ENCODE peak calls at places on chromosomes 12 and 14, in four cellular contexts. One of them, this sample, is unnamed.
A peak's percentile ranks its signal among the peaks of the same experiment; 100 is the strongest.

GRCh38 chr12:10960260-10960659 is 21.2 kb upstream of the TAS2R14 start:
- DNase-seq in CD8-positive, alpha-beta memory T cell: no peak
- DNase-seq in T-cell: peak; percentile 24
- DNase-seq in stimulated activated CD4-positive, alpha-beta T cell treated with anti-CD3 and anti-CD28 coated beads, Interleukin-1b, Interleukin-23, amount 100 ng/mL, for 24 hours: no peak
- DNase-seq in this sample: no peak

GRCh38 chr14:95362180-95362494 is 42.4 kb upstream of the CLMN start:
- DNase-seq in CD8-positive, alpha-beta memory T cell: no peak
- DNase-seq in T-cell: no peak
- DNase-seq in stimulated activated CD4-positive, alpha-beta T cell treated with anti-CD3 and anti-CD28 coated beads, Interleukin-1b, Interleukin-23, amount 100 ng/mL, for 24 hours: no peak
- DNase-seq in this sample: no peak

GRCh38 chr12:12979731-12980259 is 20.3 kb downstream of the HEBP1 start:
- DNase-seq in CD8-positive, alpha-beta memory T cell: no peak
- DNase-seq in T-cell: no peak
- DNase-seq in stimulated activated CD4-positive, alpha-beta T cell treated with anti-CD3 and anti-CD28 coated beads, Interleukin-1b, Interleukin-23, amount 100 ng/mL, for 24 hours: no peak
- DNase-seq in this sample: peak; percentile 92

GRCh38 chr12:46342562-46343033 is 30.0 kb downstream of the SLC38A2 start:
- DNase-seq in CD8-positive, alpha-beta memory T cell: no peak
- DNase-seq in T-cell: peak; percentile 27
- DNase-seq in stimulated activated CD4-positive, alpha-beta T cell treated with anti-CD3 and anti-CD28 coated beads, Interleukin-1b, Interleukin-23, amount 100 ng/mL, for 24 hours: no peak
- DNase-seq in this sample: peak; percentile 48

GRCh38 chr14:24436355-24437019 is 6.1 kb downstream of the SDR39U1 start:
- DNase-seq in CD8-positive, alpha-beta memory T cell: no peak
- DNase-seq in T-cell: no peak
- DNase-seq in stimulated activated CD4-positive, alpha-beta T cell treated with anti-CD3 and anti-CD28 coated beads, Interleukin-1b, Interleukin-23, amount 100 ng/mL, for 24 hours: no peak
- DNase-seq in this sample: peak; percentile 84

GRCh38 chr14:30243805-30244204 is 315.2 kb upstream of the G2E3 start:
- DNase-seq in CD8-positive, alpha-beta memory T cell: no peak
- DNase-seq in T-cell: no peak
- DNase-seq in stimulated activated CD4-positive, alpha-beta T cell treated with anti-CD3 and anti-CD28 coated beads, Interleukin-1b, Interleukin-23, amount 100 ng/mL, for 24 hours: no peak
- DNase-seq in this sample: peak; percentile 91

GRCh38 chr12:120766569-120766965 is 40.9 kb downstream of the ACADS start:
- DNase-seq in CD8-positive, alpha-beta memory T cell: no peak
- DNase-seq in T-cell: no peak
- DNase-seq in stimulated activated CD4-positive, alpha-beta T cell treated with anti-CD3 and anti-CD28 coated beads, Interleukin-1b, Interleukin-23, amount 100 ng/mL, for 24 hours: no peak
- DNase-seq in this sample: no peak

GRCh38 chr12:57751788-57752667 is at the start of gene CDK4:
- DNase-seq in CD8-positive, alpha-beta memory T cell: peak; percentile 98
- DNase-seq in T-cell: peak; percentile 99
- DNase-seq in stimulated activated CD4-positive, alpha-beta T cell treated with anti-CD3 and anti-CD28 coated beads, Interleukin-1b, Interleukin-23, amount 100 ng/mL, for 24 hours: peak; percentile 93
- DNase-seq in this sample: peak; percentile 100

GRCh38 chr14:58395815-58396626 is at the start of gene TOMM20L:
- DNase-seq in CD8-positive, alpha-beta memory T cell: peak; percentile 57
- DNase-seq in T-cell: peak; percentile 56
- DNase-seq in stimulated activated CD4-positive, alpha-beta T cell treated with anti-CD3 and anti-CD28 coated beads, Interleukin-1b, Interleukin-23, amount 100 ng/mL, for 24 hours: peak; percentile 48
- DNase-seq in this sample: peak; percentile 49

GRCh38 chr12:11746024-11746771 is 96.7 kb downstream of the ETV6 start:
- DNase-seq in CD8-positive, alpha-beta memory T cell: no peak
- DNase-seq in T-cell: no peak
- DNase-seq in stimulated activated CD4-positive, alpha-beta T cell treated with anti-CD3 and anti-CD28 coated beads, Interleukin-1b, Interleukin-23, amount 100 ng/mL, for 24 hours: no peak
- DNase-seq in this sample: peak; percentile 53

GRCh38 chr14:65933400-65934068 is 521.0 kb downstream of the FUT8 start:
- DNase-seq in CD8-positive, alpha-beta memory T cell: no peak
- DNase-seq in T-cell: no peak
- DNase-seq in stimulated activated CD4-positive, alpha-beta T cell treated with anti-CD3 and anti-CD28 coated beads, Interleukin-1b, Interleukin-23, amount 100 ng/mL, for 24 hours: no peak
- DNase-seq in this sample: no peak

GRCh38 chr14:101733211-101733610 is 28.3 kb upstream of the PPP2R5C start:
- DNase-seq in CD8-positive, alpha-beta memory T cell: no peak
- DNase-seq in T-cell: no peak
- DNase-seq in stimulated activated CD4-positive, alpha-beta T cell treated with anti-CD3 and anti-CD28 coated beads, Interleukin-1b, Interleukin-23, amount 100 ng/mL, for 24 hours: no peak
- DNase-seq in this sample: peak; percentile 49

GRCh38 chr12:69569236-69569635 is 16.0 kb upstream of the CCT2 start:
- DNase-seq in CD8-positive, alpha-beta memory T cell: no peak
- DNase-seq in T-cell: no peak
- DNase-seq in stimulated activated CD4-positive, alpha-beta T cell treated with anti-CD3 and anti-CD28 coated beads, Interleukin-1b, Interleukin-23, amount 100 ng/mL, for 24 hours: no peak
- DNase-seq in this sample: peak; percentile 72

GRCh38 chr14:34064349-34064748 is 113.5 kb upstream of the EGLN3 start:
- DNase-seq in CD8-positive, alpha-beta memory T cell: no peak
- DNase-seq in T-cell: no peak
- DNase-seq in stimulated activated CD4-positive, alpha-beta T cell treated with anti-CD3 and anti-CD28 coated beads, Interleukin-1b, Interleukin-23, amount 100 ng/mL, for 24 hours: no peak
- DNase-seq in this sample: no peak

GRCh38 chr12:99498756-99499155 is 148.8 kb upstream of the GARIN6 start:
- DNase-seq in CD8-positive, alpha-beta memory T cell: no peak
- DNase-seq in T-cell: no peak
- DNase-seq in stimulated activated CD4-positive, alpha-beta T cell treated with anti-CD3 and anti-CD28 coated beads, Interleukin-1b, Interleukin-23, amount 100 ng/mL, for 24 hours: no peak
- DNase-seq in this sample: no peak

GRCh38 chr14:23137221-23138172 is 18.4 kb upstream of the CEBPE start:
- DNase-seq in CD8-positive, alpha-beta memory T cell: no peak
- DNase-seq in T-cell: no peak
- DNase-seq in stimulated activated CD4-positive, alpha-beta T cell treated with anti-CD3 and anti-CD28 coated beads, Interleukin-1b, Interleukin-23, amount 100 ng/mL, for 24 hours: no peak
- DNase-seq in this sample: no peak

GRCh38 chr12:75658826-75659823 is 147.7 kb upstream of the KRR1 start:
- DNase-seq in CD8-positive, alpha-beta memory T cell: no peak
- DNase-seq in T-cell: no peak
- DNase-seq in stimulated activated CD4-positive, alpha-beta T cell treated with anti-CD3 and anti-CD28 coated beads, Interleukin-1b, Interleukin-23, amount 100 ng/mL, for 24 hours: no peak
- DNase-seq in this sample: peak; percentile 85

This sample was measured in HCEC 1CT.